ENCODE peak calls at places on chromosomes 12 and 14, in seven cellular contexts. U, B, N, L, H, P and A are unnamed samples.
A peak's percentile ranks its signal among the peaks of the same experiment; 100 is the strongest.

GRCh38 chr12:122681814-122682213 is 21.3 kb downstream of the HCAR2 start:
- DNase-seq in L (peak; percentile 16), H (no peak), N (no peak), B (no peak), P (no peak), U (no peak), A (no peak)

GRCh38 chr12:110776410-110776809 is 33.7 kb upstream of the PPP1CC start:
- DNase-seq in H (no peak), B (no peak), N (no peak), U (no peak), L (no peak), P (no peak), A (no peak)

GRCh38 chr12:119061208-119061796 is 80.0 kb downstream of the SRRM4 start:
- DNase-seq in B (no peak), H (no peak), P (no peak), N (peak; percentile 54), U (peak; percentile 64), L (peak; percentile 7), A (no peak)

GRCh38 chr12:94571556-94571955 is 78.8 kb downstream of the TMCC3 start:
- DNase-seq in U (no peak), N (no peak), P (peak; percentile 46), H (no peak), B (no peak), L (peak; percentile 76), A (no peak)

GRCh38 chr12:462936-463705 is 3.4 kb downstream of the B4GALNT3 start:
- DNase-seq in P (no peak), H (no peak), B (no peak), L (no peak), N (no peak), U (no peak), A (no peak)

GRCh38 chr14:21796912-21797311 is 123.3 kb upstream of the OR4E1 start:
- DNase-seq in P (no peak), L (peak; percentile 1), B (no peak), U (no peak), N (no peak), H (no peak), A (no peak)

GRCh38 chr12:83574142-83574541 is 887.4 kb downstream of the TMTC2 start:
- DNase-seq in P (no peak), B (no peak), H (no peak), U (no peak), L (no peak), N (no peak), A (no peak)

GRCh38 chr12:67647547-67648305 is 819 bp upstream of the DYRK2 start:
- DNase-seq in U (peak; percentile 83), N (peak; percentile 78), H (peak; percentile 53), B (no peak), P (peak; percentile 57), L (peak; percentile 88), A (peak; percentile 36)

GRCh38 chr12:105418232-105418631 is 87.7 kb downstream of the C12orf75 start:
- DNase-seq in N (no peak), P (peak; percentile 70), H (no peak), B (no peak), L (peak; percentile 89), U (no peak), A (no peak)

GRCh38 chr12:64893961-64894360 is 69.5 kb downstream of the TBC1D30 start:
- DNase-seq in P (peak; percentile 55), U (no peak), L (peak; percentile 88), B (peak; percentile 20), N (no peak), H (no peak), A (no peak)

GRCh38 chr12:21155517-21156351 is 24.7 kb downstream of the SLCO1B1 start:
- DNase-seq in L (no peak), U (no peak), N (no peak), P (no peak), H (no peak), B (no peak), A (no peak)

GRCh38 chr12:50734409-50735263 is 29.3 kb upstream of the ATF1 start:
- DNase-seq in P (no peak), L (peak; percentile 33), U (no peak), N (no peak), H (peak; percentile 23), B (peak; percentile 12), A (no peak)

GRCh38 chr12:94768398-94769039 is 118.2 kb upstream of the TMCC3 start:
- DNase-seq in P (no peak), L (no peak), B (no peak), U (no peak), N (no peak), H (no peak), A (no peak)

GRCh38 chr14:70097576-70098256 is 91.0 kb downstream of the SLC8A3 start:
- DNase-seq in L (no peak), H (no peak), U (no peak), N (no peak), P (no peak), B (no peak), A (no peak)

GRCh38 chr14:70094631-70095030 is 94.1 kb downstream of the SLC8A3 start:
- DNase-seq in L (no peak), B (no peak), U (no peak), H (no peak), P (no peak), N (no peak), A (no peak)

GRCh38 chr14:70098257-70098809 is 90.4 kb downstream of the SLC8A3 start:
- DNase-seq in P (no peak), N (no peak), B (no peak), H (no peak), U (no peak), L (no peak), A (no peak)

GRCh38 chr14:70094106-70094505 is 94.6 kb downstream of the SLC8A3 start:
- DNase-seq in L (no peak), B (no peak), P (no peak), U (no peak), N (no peak), H (no peak), A (no peak)

DNA sequence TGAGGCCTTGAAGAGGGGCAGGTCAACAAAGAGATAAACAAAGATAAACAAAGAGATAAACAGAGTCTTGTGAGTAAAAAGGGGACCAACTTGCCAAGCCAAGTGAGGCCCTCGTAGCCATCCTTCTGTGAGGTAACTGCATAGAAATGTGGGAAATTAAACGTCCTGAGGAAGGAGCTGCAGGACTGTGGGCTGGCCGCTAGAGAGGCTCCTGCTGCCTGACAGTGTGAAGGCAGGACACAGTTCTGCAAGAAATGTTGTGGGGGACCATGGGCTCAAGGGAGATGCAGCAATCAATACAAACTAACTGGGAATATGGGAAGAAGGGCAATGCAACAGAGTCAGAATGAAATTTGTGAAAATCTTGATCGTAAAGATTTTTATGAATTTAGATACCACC is 91.9 kb downstream of the SLC8A3 start:
- DNase-seq in P (no peak), U (no peak), N (no peak), L (peak; percentile 14), H (no peak), B (no peak), A (no peak)
- TF ChIP-seq CTCF in P (peak; percentile 52), U (peak; percentile 12), N (peak; percentile 21), L (peak; percentile 20), H (no peak), B (peak; percentile 47), A (no peak)

GRCh38 chr12:125210104-125210755 is 145.0 kb downstream of the AACS start:
- DNase-seq in N (no peak), U (no peak), L (no peak), P (no peak), B (no peak), H (no peak), A (no peak)
- H3K27me3 ChIP-seq in N (no peaks in the 10 kb centered on the region), U (peaks cover 82% of the 10 kb centered on the region), L (no peaks in the 10 kb centered on the region), P (no peaks in the 10 kb centered on the region), B (peaks cover 2% of the 10 kb centered on the region), H (no peaks in the 10 kb centered on the region), A (peaks cover 14% of the 10 kb centered on the region)

DNA sequence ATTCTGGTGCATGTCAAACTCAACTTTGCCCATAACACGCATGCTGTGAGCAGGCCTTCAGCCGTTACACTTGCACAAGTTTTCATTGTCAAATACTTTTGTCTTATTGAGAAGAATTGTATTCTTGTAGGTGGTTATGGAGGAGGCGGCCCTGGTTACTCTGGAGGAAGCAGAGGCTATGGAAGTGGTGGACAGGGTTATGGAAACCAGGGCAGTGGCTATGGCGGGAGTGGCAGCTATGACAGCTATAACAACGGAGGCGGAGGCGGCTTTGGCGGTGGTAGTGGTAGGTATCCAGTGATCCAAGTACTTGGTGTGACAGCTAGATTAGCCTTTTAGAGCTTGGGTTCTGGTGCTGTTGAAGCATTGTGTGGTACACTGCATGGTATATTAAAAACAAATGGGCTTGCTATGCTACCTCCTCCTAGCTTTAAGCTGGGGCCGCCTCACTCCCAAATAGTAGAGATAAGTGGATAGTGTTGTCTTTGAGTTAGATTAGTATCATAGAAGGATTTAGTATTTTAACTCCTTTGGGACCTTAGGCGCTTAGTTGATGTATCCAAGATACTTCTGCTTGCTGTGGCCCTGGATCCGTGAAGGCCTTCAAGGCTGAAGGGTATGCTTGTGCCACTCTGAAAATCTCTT is 2.5 kb downstream of the HNRNPA1 start:
- DNase-seq in B (no peak), H (peak; percentile 25), P (no peak), L (no peak), N (no peak), U (peak; percentile 31), A (no peak)
- H3K27ac ChIP-seq in B (peak overlapping the region; percentile 100), H (no peak overlapping the region), P (no peak overlapping the region), L (no peak overlapping the region), N (no peak overlapping the region), U (peak overlapping the region; percentile 4), A (peak overlapping the region; percentile 5)

GRCh38 chr12:101740980-101741379 is 1.7 kb upstream of the SYCP3 start:
- DNase-seq in P (no peak), H (no peak), L (no peak), N (no peak), U (no peak), B (no peak), A (no peak)

GRCh38 chr12:101737476-101737875 is 1.8 kb downstream of the SYCP3 start:
- DNase-seq in B (no peak), L (no peak), N (no peak), H (no peak), U (no peak), P (no peak), A (no peak)

GRCh38 chr12:101743242-101743641 is 4.0 kb upstream of the SYCP3 start:
- DNase-seq in L (no peak), N (no peak), U (no peak), P (no peak), H (no peak), B (no peak), A (no peak)

GRCh38 chr12:101740566-101740965 is 1.3 kb upstream of the SYCP3 start:
- DNase-seq in H (no peak), B (no peak), N (no peak), U (no peak), L (no peak), P (no peak), A (no peak)

DNA sequence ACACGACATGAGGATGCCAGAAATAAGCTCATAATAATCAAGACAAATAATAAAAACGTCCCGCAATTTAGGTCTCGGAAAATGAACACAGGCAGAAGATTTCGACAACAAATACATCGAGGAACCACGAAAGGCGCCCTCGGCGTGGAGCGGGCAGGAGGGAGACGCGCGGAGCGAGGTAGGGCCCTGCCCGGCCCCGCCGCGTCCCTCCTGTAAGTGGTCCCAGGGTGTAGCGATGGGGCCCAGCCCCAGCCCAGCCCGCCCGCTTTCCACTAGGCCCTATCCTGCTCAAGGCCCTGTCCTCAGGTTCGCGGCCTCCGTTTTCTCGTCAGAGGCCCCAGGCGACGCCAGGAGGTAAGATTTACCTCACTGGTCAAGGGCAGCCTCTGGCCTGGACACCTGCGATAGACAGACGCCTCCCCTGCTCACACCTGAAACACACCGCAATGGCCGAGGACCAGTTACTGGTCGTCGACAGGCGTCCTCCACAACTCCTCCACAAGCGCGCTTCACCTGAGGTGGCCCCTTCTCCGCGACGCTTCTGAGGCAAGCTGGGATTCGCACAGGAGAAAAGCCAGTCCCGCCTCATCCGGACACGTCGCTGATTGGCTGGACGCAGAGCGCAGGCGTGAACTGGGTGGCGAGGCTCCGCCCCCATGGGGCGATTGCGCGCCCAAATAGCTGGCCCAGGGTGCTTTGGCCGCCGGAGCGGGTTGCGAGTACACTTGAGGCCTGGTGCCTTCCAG is at the start of gene SYCP3:
- DNase-seq in B (no peak), U (no peak), L (no peak), N (no peak), P (no peak), H (no peak), A (no peak)
- TF ChIP-seq CTCF in B (no peak), U (no peak), L (no peak), N (no peak), P (no peak), H (no peak), A (no peak)